ENCODE peak calls at places on chromosomes 7 and 10, in six cellular contexts. E is OCI-LY7, P is DND-41, B is heart right ventricle, Z is adrenal gland, U is PC-9. H is an unnamed sample.

GRCh38 chr10:71719042-71719441 is 536 bp downstream of the C10orf105 start:
- DNase-seq in E (no peak), P (no peak), B (peak; percentile 58), Z (no peak), U (no peak), H (peak; percentile 77)

GRCh38 chr7:42907316-42907715 is 4.6 kb downstream of the C7orf25 start:
- DNase-seq in E (no peak), P (no peak), B (no peak), Z (no peak), U (no peak), H (no peak)

GRCh38 chr10:32790483-32790882 is 167.5 kb downstream of the ITGB1 start:
- DNase-seq in E (no peak), P (no peak), B (no peak), Z (no peak), U (no peak), H (no peak)

GRCh38 chr7:28776463-28777157 is 181.5 kb downstream of the TRIL start:
- DNase-seq in E (no peak), P (no peak), B (no peak), Z (no peak), U (no peak), H (no peak)

GRCh38 chr10:31871266-31871887 is 57.3 kb downstream of the ARHGAP12 start:
- DNase-seq in E (no peak), P (no peak), B (no peak), Z (no peak), U (no peak), H (no peak)

GRCh38 chr7:140625908-140626868 is 14.4 kb downstream of the DENND2A start:
- DNase-seq in E (no peak), P (no peak), B (peak; percentile 91), Z (peak; percentile 72), U (peak; percentile 98), H (peak; percentile 84)

GRCh38 chr7:149333321-149333717 is 71.3 kb downstream of the ZNF783 start:
- DNase-seq in E (no peak), P (no peak), B (no peak), Z (no peak), U (no peak), H (no peak)

GRCh38 chr10:127945948-127946347 is 39.0 kb downstream of the PTPRE start:
- DNase-seq in E (peak; percentile 61), P (peak; percentile 10), B (no peak), Z (no peak), U (no peak), H (no peak)

GRCh38 chr10:73940634-73941221 is 29.8 kb downstream of the PLAU start:
- DNase-seq in E (peak; percentile 62), P (peak; percentile 83), B (peak; percentile 92), Z (peak; percentile 82), U (peak; percentile 57), H (peak; percentile 38)

GRCh38 chr10:103504181-103504783 is 10.8 kb downstream of the NEURL1 start:
- DNase-seq in E (no peak), P (peak; percentile 59), B (no peak), Z (peak; percentile 67), U (peak; percentile 92), H (no peak)

GRCh38 chr10:10589540-10589939 is 428.1 kb upstream of the CELF2 start:
- DNase-seq in E (no peak), P (no peak), B (no peak), Z (peak; percentile 62), U (no peak), H (peak; percentile 81)

GRCh38 chr10:31963598-31963980 is 35.0 kb upstream of the ARHGAP12 start:
- DNase-seq in E (no peak), P (no peak), B (no peak), Z (no peak), U (peak; percentile 55), H (no peak)

GRCh38 chr7:122217125-122217524 is 73.1 kb upstream of the AASS start:
- DNase-seq in E (no peak), P (no peak), B (no peak), Z (no peak), U (peak; percentile 67), H (no peak)

GRCh38 chr7:148700693-148701092 is 2.0 kb downstream of the CUL1 start:
- DNase-seq in E (peak; percentile 65), P (peak; percentile 78), B (no peak), Z (no peak), U (peak; percentile 57), H (no peak)

GRCh38 chr7:2926120-2926897 is 82.2 kb upstream of the GNA12 start:
- DNase-seq in E (no peak), P (no peak), B (no peak), Z (no peak), U (no peak), H (no peak)

GRCh38 chr10:103451091-103451801 is 924 bp downstream of the CALHM2 start:
- DNase-seq in E (no peak), P (peak; percentile 64), B (peak; percentile 80), Z (peak; percentile 84), U (peak; percentile 73), H (peak; percentile 84)

GRCh38 chr7:154906736-154907355 is 96.1 kb downstream of the PAXIP1 start:
- DNase-seq in E (no peak), P (no peak), B (no peak), Z (no peak), U (no peak), H (no peak)

GRCh38 chr7:70016044-70016770 is 417.9 kb downstream of the AUTS2 start:
- DNase-seq in E (no peak), P (no peak), B (no peak), Z (peak; percentile 41), U (peak; percentile 35), H (no peak)

GRCh38 chr10:23702977-23703414 is 264.1 kb downstream of the OTUD1 start:
- DNase-seq in E (peak; percentile 72), P (peak; percentile 67), B (no peak), Z (peak; percentile 57), U (peak; percentile 38), H (no peak)

GRCh38 chr7:67564978-67565377 is 568.3 kb downstream of the TYW1 start:
- DNase-seq in E (no peak), P (no peak), B (no peak), Z (no peak), U (no peak), H (no peak)

GRCh38 chr7:24341677-24342076 is 57.7 kb downstream of the NPY start:
- DNase-seq in E (no peak), P (no peak), B (no peak), Z (no peak), U (no peak), H (no peak)

GRCh38 chr7:133481676-133482075 is 228.8 kb downstream of the EXOC4 start:
- DNase-seq in E (no peak), P (peak; percentile 68), B (no peak), Z (peak; percentile 48), U (no peak), H (no peak)

GRCh38 chr7:29976673-29977072 is 12.9 kb downstream of the SCRN1 start:
- DNase-seq in E (no peak), P (no peak), B (no peak), Z (peak; percentile 27), U (no peak), H (no peak)

GRCh38 chr10:22606164-22606614 is 108.2 kb downstream of the PIP4K2A start:
- DNase-seq in E (peak; percentile 86), P (peak; percentile 48), B (no peak), Z (peak; percentile 45), U (no peak), H (peak; percentile 58)

GRCh38 chr10:22603581-22603980 is 110.8 kb downstream of the PIP4K2A start:
- DNase-seq in E (no peak), P (no peak), B (no peak), Z (no peak), U (no peak), H (no peak)

GRCh38 chr10:22605168-22605567 is 109.2 kb downstream of the PIP4K2A start:
- DNase-seq in E (peak; percentile 48), P (no peak), B (no peak), Z (no peak), U (no peak), H (no peak)

GRCh38 chr10:22607261-22607660 is 107.1 kb downstream of the PIP4K2A start:
- DNase-seq in E (no peak), P (no peak), B (no peak), Z (no peak), U (no peak), H (no peak)

DNA sequence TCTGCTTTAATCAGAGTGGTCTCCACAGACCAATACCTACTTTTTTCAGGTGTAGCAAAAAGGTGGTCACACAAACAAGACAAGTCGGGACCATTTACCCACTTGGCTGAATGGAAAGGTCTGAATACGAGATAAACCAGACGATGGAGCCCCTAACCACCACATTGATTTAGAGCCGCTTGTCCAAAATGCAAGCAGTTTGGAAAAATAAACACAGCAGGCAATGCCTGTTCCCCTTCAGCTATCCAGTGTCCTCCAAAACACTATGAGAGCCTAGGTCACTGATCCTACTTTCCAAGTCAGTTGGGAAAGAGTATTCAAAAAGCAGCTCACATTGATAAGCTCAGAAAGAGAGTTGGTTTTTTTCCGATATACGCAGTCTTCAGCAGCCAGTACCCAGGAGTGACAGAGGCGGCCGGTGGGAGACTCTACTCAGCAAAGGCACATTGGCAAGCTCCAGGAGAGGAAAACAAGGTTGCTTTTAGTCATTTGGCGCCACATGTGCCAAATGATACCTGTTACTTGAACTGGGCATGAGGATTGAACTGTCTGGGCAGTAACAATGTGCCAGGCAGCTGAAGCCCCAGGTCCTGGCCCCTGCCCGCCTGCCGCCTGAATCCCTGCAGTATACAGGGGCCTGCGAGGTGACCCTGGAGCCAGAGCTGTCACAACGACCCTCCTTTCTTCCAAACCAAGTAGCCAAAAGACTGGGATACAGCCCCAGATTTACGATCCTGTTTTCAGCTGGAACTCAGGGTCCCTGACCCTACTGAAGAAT is 109.9 kb downstream of the PIP4K2A start:
- DNase-seq in E (no peak), P (no peak), B (no peak), Z (no peak), U (no peak), H (no peak)
- H3K27ac ChIP-seq in E (peak overlapping the region; percentile 67), P (no peak overlapping the region), B (no peak overlapping the region), Z (peak overlapping the region; percentile 74), U (no peak overlapping the region), H (no peak overlapping the region)

GRCh38 chr7:74656421-74656910 is 1.1 kb upstream of the GTF2I start:
- DNase-seq in E (peak; percentile 56), P (peak; percentile 69), B (peak; percentile 63), Z (peak; percentile 78), U (peak; percentile 40), H (peak; percentile 68)

GRCh38 chr7:74657692-74658170 is at the start of gene GTF2I:
- DNase-seq in E (peak; percentile 69), P (no peak), B (no peak), Z (no peak), U (no peak), H (no peak)

GRCh38 chr7:74655785-74656420 is 1.6 kb upstream of the GTF2I start:
- DNase-seq in E (no peak), P (no peak), B (no peak), Z (no peak), U (no peak), H (no peak)

GRCh38 chr7:74658171-74659004 is 870 bp downstream of the GTF2I start:
- DNase-seq in E (peak; percentile 95), P (peak; percentile 93), B (peak; percentile 94), Z (peak; percentile 94), U (peak; percentile 77), H (peak; percentile 57)

GRCh38 chr7:74656911-74657691 is 417 bp upstream of the GTF2I start:
- DNase-seq in E (peak; percentile 99), P (peak; percentile 99), B (peak; percentile 100), Z (peak; percentile 99), U (peak; percentile 86), H (peak; percentile 99)
- TF ChIP-seq CTCF in E (no peak), P (no peak), B (no peak), Z (no peak), U (peak; percentile 27), H (no peak)

GRCh38 chr7:50682573-50682972 is 100.1 kb downstream of the GRB10 start:
- DNase-seq in E (no peak), P (no peak), B (no peak), Z (no peak), U (no peak), H (no peak)
- H3K4me1 ChIP-seq in E (no peaks in the 10 kb centered on the region), P (no peaks in the 10 kb centered on the region), B (peaks cover 37% of the 10 kb centered on the region), Z (peaks cover 21% of the 10 kb centered on the region), U (peaks cover 32% of the 10 kb centered on the region), H (no peaks in the 10 kb centered on the region)

GRCh38 chr7:131827421-131827820 is 271.0 kb upstream of the PODXL start:
- DNase-seq in E (no peak), P (no peak), B (no peak), Z (no peak), U (no peak), H (no peak)
- H3K27ac ChIP-seq in E (no peak overlapping the region), P (no peak overlapping the region), B (no peak overlapping the region), Z (no peak overlapping the region), U (no peak overlapping the region), H (no peak overlapping the region)